ENCODE peak calls at places on chromosomes 3 and 15, in four cellular contexts. L is sigmoid colon, I is upper lobe of left lung, K is vagina. T is an unnamed sample.

GRCh38 chr15:74132681-74133070 is 2.3 kb downstream of the ISLR2 start:
- DNase-seq in K (no peak), I (peak), L (no peak), T (no peak)

GRCh38 chr3:127031845-127032244 is 48.9 kb downstream of the PLXNA1 start:
- DNase-seq in I (peak), L (no peak), K (no peak), T (no peak)

GRCh38 chr15:38266247-38266996 is 13.8 kb downstream of the SPRED1 start:
- DNase-seq in K (no peak), L (no peak), I (no peak), T (no peak)

GRCh38 chr3:79369306-79369705 is 398.5 kb downstream of the ROBO1 start:
- DNase-seq in K (no peak), I (no peak), L (no peak), T (no peak)

GRCh38 chr3:155391583-155391982 is 98.1 kb upstream of the STRIT1 start:
- DNase-seq in K (no peak), L (peak), I (no peak), T (peak)

GRCh38 chr3:117910820-117911524 is 1123.7 kb downstream of the IGSF11 start:
- DNase-seq in I (no peak), L (no peak), K (no peak), T (no peak)

GRCh38 chr3:14839236-14839635 is 20.5 kb downstream of the FGD5 start:
- DNase-seq in K (no peak), I (no peak), L (peak), T (no peak)

GRCh38 chr3:29245441-29245840 is 35.4 kb upstream of the RBMS3 start:
- DNase-seq in I (no peak), K (no peak), L (no peak), T (no peak)

GRCh38 chr15:90530250-90531051 is 728 bp downstream of the CRTC3 start:
- DNase-seq in K (no peak), L (peak), I (peak), T (peak)

GRCh38 chr3:154235330-154235729 is 89.0 kb downstream of the DHX36 start:
- DNase-seq in L (no peak), K (no peak), I (no peak), T (no peak)

GRCh38 chr3:127373701-127374625 is 86.1 kb upstream of the PRR20G start:
- DNase-seq in I (no peak), K (no peak), L (no peak), T (no peak)

GRCh38 chr3:171646357-171647133 is 163.7 kb downstream of the PLD1 start:
- DNase-seq in L (no peak), K (no peak), I (no peak), T (no peak)

GRCh38 chr3:23761440-23761896 is 44.3 kb upstream of the UBE2E1 start:
- DNase-seq in L (no peak), I (no peak), K (no peak), T (no peak)

GRCh38 chr15:88899251-88899650 is 3.9 kb upstream of the HAPLN3 start:
- DNase-seq in L (no peak), K (no peak), I (no peak), T (no peak)

GRCh38 chr3:10305331-10305902 is 12.7 kb upstream of the GHRL start:
- DNase-seq in K (no peak), I (no peak), L (no peak), T (no peak)

GRCh38 chr15:35127717-35128116 is 42.6 kb upstream of the NANOGP8 start:
- DNase-seq in L (no peak), I (no peak), K (no peak), T (no peak)

GRCh38 chr15:33581032-33581431 is 270.3 kb downstream of the RYR3 start:
- DNase-seq in I (no peak), K (no peak), L (no peak), T (no peak)

GRCh38 chr3:37481986-37482385 is 307.6 kb upstream of the LRRFIP2 start:
- DNase-seq in L (no peak), K (no peak), I (no peak), T (no peak)

GRCh38 chr3:53846134-53846850 is at the start of the genes CHDH and IL17RB:
- DNase-seq in I (peak), K (no peak), L (no peak), T (no peak)

GRCh38 chr3:11136116-11136515 is 18.2 kb upstream of the HRH1 start:
- DNase-seq in L (no peak), I (no peak), K (no peak), T (no peak)

GRCh38 chr15:53588773-53589172 is 170.7 kb downstream of the WDR72 start:
- DNase-seq in K (no peak), L (no peak), I (no peak), T (no peak)

GRCh38 chr3:26505399-26505798 is 117.2 kb upstream of the LRRC3B start:
- DNase-seq in K (no peak), L (no peak), I (no peak), T (no peak)

GRCh38 chr3:150699068-150699635 is 4.6 kb downstream of the ERICH6 start:
- DNase-seq in I (no peak), L (no peak), K (no peak), T (no peak)

GRCh38 chr15:90087454-90088154 is 14.7 kb downstream of the IDH2 start:
- DNase-seq in I (peak), K (no peak), L (no peak), T (no peak)

GRCh38 chr3:96863129-96863740 is 48.8 kb downstream of the EPHA6 start:
- DNase-seq in I (no peak), L (peak), K (no peak), T (no peak)

GRCh38 chr3:81864273-81864672 is 102.8 kb upstream of the GBE1 start:
- DNase-seq in I (no peak), K (no peak), L (no peak), T (no peak)

GRCh38 chr3:194727435-194728128 is 41.9 kb downstream of the FAM43A start:
- DNase-seq in L (no peak), K (no peak), I (no peak), T (no peak)

GRCh38 chr3:2727566-2728318 is 382.4 kb downstream of the IL5RA start:
- DNase-seq in L (no peak), I (no peak), K (no peak), T (no peak)

GRCh38 chr3:42123012-42123581 is 31.9 kb downstream of the TRAK1 start:
- DNase-seq in L (peak), I (no peak), K (no peak), T (no peak)
- H3K4me3 ChIP-seq in L (no peak), I (no peak), K (no peak), T (no peak)

GRCh38 chr15:58330836-58331561 is 100.8 kb upstream of the LIPC start:
- DNase-seq in I (no peak), L (no peak), K (no peak), T (no peak)

GRCh38 chr15:58327958-58328357 is 103.8 kb upstream of the LIPC start:
- DNase-seq in L (no peak), I (no peak), K (no peak), T (no peak)

GRCh38 chr15:58331562-58331902 is 100.3 kb upstream of the LIPC start:
- DNase-seq in K (no peak), L (no peak), I (no peak), T (no peak)

GRCh38 chr15:58330468-58330793 is 101.4 kb upstream of the LIPC start:
- DNase-seq in L (no peak), I (no peak), K (no peak), T (no peak)

GRCh38 chr15:58329781-58330467 is 101.9 kb upstream of the LIPC start:
- DNase-seq in I (no peak), L (no peak), K (no peak), T (no peak)
- TF ChIP-seq POLR2A in I (no peak), L (no peak), K (no peak), T (no peak)

GRCh38 chr15:59565299-59565698 is 46.3 kb upstream of the GCNT3 start:
- DNase-seq in K (no peak), I (no peak), L (no peak), T (no peak)

GRCh38 chr15:59567369-59567768 is 44.2 kb upstream of the GCNT3 start:
- DNase-seq in I (no peak), K (no peak), L (no peak), T (no peak)

GRCh38 chr15:59561547-59561946 is 50.0 kb upstream of the GCNT3 start:
- DNase-seq in K (no peak), I (no peak), L (no peak), T (no peak)

GRCh38 chr15:59562787-59563186 is 48.8 kb upstream of the GCNT3 start:
- DNase-seq in I (no peak), K (no peak), L (no peak), T (no peak)
- TF ChIP-seq CTCF in I (no peak), K (no peak), L (no peak), T (no peak)

GRCh38 chr3:186359078-186359477 is 3.0 kb downstream of the DGKG start:
- DNase-seq in L (no peak), K (no peak), I (no peak), T (no peak)

GRCh38 chr3:186362409-186362757 is 349 bp upstream of the DGKG start:
- DNase-seq in K (no peak), L (no peak), I (no peak), T (no peak)

GRCh38 chr3:186361612-186362408 is at the start of gene DGKG:
- DNase-seq in L (peak), K (peak), I (peak), T (peak)

GRCh38 chr3:186361246-186361611 is 805 bp downstream of the DGKG start:
- DNase-seq in K (peak), L (no peak), I (no peak), T (no peak)

DNA sequence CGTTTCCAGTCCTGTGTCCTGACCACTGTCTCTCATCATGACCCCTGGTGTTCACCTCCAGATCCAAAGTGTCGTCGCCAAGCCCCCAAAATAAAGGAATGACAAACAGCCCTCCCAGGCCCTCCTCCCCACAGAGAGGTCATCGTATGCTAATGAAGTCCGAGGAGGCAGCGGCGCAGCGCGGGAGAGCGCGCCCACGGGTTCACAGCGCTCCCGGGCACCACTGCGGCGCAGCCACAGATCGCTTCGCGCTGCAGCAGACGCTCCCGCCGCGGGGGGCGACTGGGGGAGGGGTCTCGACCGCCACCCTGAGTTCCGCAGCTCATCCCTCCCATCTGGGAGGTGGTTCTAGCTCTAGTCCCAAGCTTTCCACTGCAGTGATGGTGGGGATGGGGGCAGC is 1.3 kb downstream of the DGKG start:
- DNase-seq in I (peak), L (peak), K (no peak), T (no peak)
- H3K4me3 ChIP-seq in I (peak), L (peak), K (peak), T (peak)

GRCh38 chr15:82942691-82943090 is 9.8 kb downstream of the HOMER2 start:
- DNase-seq in K (no peak), L (no peak), I (no peak), T (no peak)

GRCh38 chr15:82944840-82945239 is 7.7 kb downstream of the HOMER2 start:
- DNase-seq in K (no peak), L (no peak), I (no peak), T (no peak)

GRCh38 chr15:82945326-82945725 is 7.2 kb downstream of the HOMER2 start:
- DNase-seq in I (no peak), K (no peak), L (no peak), T (no peak)

GRCh38 chr15:82943176-82943575 is 9.3 kb downstream of the HOMER2 start:
- DNase-seq in I (no peak), K (no peak), L (no peak), T (no peak)

DNA sequence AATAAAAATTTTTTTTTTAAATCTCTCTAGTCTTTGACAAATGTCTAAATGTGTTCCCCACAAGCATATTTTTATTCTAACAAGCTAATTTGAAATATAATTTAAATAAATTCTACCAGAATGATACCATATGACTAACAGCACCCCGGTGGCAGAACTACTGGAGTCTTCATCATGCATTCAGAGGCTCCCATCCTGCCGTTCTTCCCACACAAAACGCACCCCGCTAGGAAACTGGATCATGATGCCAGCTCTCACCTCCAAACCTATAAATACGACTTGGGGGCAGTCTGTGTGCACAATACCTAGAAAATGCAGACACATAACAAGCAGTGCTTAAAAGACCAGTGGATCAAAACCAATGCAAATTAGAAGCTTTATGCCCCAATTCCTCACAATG is 8.5 kb downstream of the HOMER2 start:
- DNase-seq in I (no peak), K (no peak), L (no peak), T (no peak)
- TF ChIP-seq POLR2A in I (no peak), K (no peak), L (no peak), T (no peak)

DNA sequence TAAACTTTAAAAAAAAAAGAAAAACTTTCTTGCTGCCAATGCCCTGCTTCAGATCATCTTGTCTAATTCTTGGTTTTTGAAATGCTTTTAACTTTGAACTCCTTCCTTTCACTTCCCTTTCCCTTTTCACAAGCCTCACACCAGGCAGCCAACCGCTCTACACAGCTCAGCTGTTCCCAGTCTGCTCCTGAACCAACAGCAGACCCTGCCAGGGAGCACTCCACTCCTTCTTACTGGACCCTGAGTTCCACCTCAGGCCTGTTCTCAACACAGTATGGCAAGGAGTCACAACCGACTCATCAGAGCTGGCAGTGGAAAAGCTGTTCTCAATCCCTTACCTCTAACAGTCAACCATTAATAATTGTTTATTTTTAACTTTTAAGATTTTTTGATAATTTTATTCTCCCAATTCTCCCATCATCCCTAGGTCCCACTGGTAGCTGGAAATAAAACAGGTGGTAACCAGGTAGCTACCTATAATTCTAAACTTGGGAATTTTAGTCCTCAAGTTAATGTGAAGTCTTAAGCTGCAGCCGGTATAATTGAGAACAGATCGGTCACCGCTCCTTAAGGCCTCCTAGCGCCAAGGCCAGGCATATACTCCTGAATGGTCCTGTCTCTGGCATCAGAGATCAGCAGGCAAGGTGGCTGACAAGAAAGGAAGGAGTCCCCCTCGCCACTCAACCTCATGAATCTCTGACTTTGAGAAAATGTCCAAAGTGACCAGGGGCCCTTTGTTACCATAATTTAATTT is 43.9 kb downstream of the BOC start:
- DNase-seq in I (no peak), L (peak), K (no peak), T (no peak)
- TF ChIP-seq CTCF in I (no peak), L (no peak), K (no peak), T (no peak)

GRCh38 chr15:94255540-94255939 is 24.2 kb downstream of the MCTP2 start:
- DNase-seq in I (no peak), K (no peak), L (no peak), T (no peak)
- H3K4me3 ChIP-seq in I (no peak), K (no peak), L (no peak), T (no peak)